ENCODE peak calls at places on chromosomes 6 and 20, in four cellular contexts. One of them, this sample, is unnamed.
A peak's percentile ranks its signal among the peaks of the same experiment; 100 is the strongest.

GRCh38 chr20:3420211-3420707 is 12.8 kb upstream of the DNAAF9 start:
- DNase-seq in heart left ventricle: no peak
- DNase-seq in neural progenitor cell: no peak
- DNase-seq in tibial artery: peak; percentile 75
- DNase-seq in this sample: peak; percentile 37

GRCh38 chr20:25072226-25072811 is 9.6 kb downstream of the VSX1 start:
- DNase-seq in heart left ventricle: no peak
- DNase-seq in neural progenitor cell: no peak
- DNase-seq in tibial artery: no peak
- DNase-seq in this sample: no peak

GRCh38 chr6:130240232-130240631 is 17.5 kb upstream of the SAMD3 start:
- DNase-seq in heart left ventricle: no peak
- DNase-seq in neural progenitor cell: no peak
- DNase-seq in tibial artery: no peak
- DNase-seq in this sample: no peak

GRCh38 chr6:95578106-95578410 is 723 bp downstream of the MANEA start:
- DNase-seq in heart left ventricle: no peak
- DNase-seq in neural progenitor cell: no peak
- DNase-seq in tibial artery: no peak
- DNase-seq in this sample: no peak

GRCh38 chr6:169812257-169812644 is 60.8 kb downstream of the ERMARD start:
- DNase-seq in heart left ventricle: no peak
- DNase-seq in neural progenitor cell: no peak
- DNase-seq in tibial artery: no peak
- DNase-seq in this sample: no peak

GRCh38 chr20:43658723-43659419 is 8.0 kb upstream of the MYBL2 start:
- DNase-seq in heart left ventricle: no peak
- DNase-seq in neural progenitor cell: no peak
- DNase-seq in tibial artery: no peak
- DNase-seq in this sample: no peak

GRCh38 chr6:170155464-170156196 is 135.2 kb downstream of the DLL1 start:
- DNase-seq in heart left ventricle: no peak
- DNase-seq in neural progenitor cell: no peak
- DNase-seq in tibial artery: no peak
- DNase-seq in this sample: no peak

GRCh38 chr20:37890643-37891042 is 12.3 kb upstream of the VSTM2L start:
- DNase-seq in heart left ventricle: no peak
- DNase-seq in neural progenitor cell: no peak
- DNase-seq in tibial artery: no peak
- DNase-seq in this sample: no peak

GRCh38 chr6:11386323-11386722 is 151.2 kb upstream of the TMEM170B start:
- DNase-seq in heart left ventricle: no peak
- DNase-seq in neural progenitor cell: no peak
- DNase-seq in tibial artery: no peak
- DNase-seq in this sample: no peak

GRCh38 chr6:95127266-95127665 is 450.1 kb upstream of the MANEA start:
- DNase-seq in heart left ventricle: no peak
- DNase-seq in neural progenitor cell: no peak
- DNase-seq in tibial artery: no peak
- DNase-seq in this sample: no peak

GRCh38 chr6:139016337-139017213 is 12.0 kb upstream of the ABRACL start:
- DNase-seq in heart left ventricle: no peak
- DNase-seq in neural progenitor cell: peak; percentile 21
- DNase-seq in tibial artery: no peak
- DNase-seq in this sample: no peak

GRCh38 chr6:73262701-73263569 is at the start of gene KHDC1:
- DNase-seq in heart left ventricle: peak; percentile 76
- DNase-seq in neural progenitor cell: peak; percentile 73
- DNase-seq in tibial artery: peak; percentile 66
- DNase-seq in this sample: peak; percentile 65

GRCh38 chr6:108408453-108408852 is 113.6 kb downstream of the AFG1L start:
- DNase-seq in heart left ventricle: no peak
- DNase-seq in neural progenitor cell: no peak
- DNase-seq in tibial artery: no peak
- DNase-seq in this sample: no peak

GRCh38 chr20:35363190-35363589 is 48.6 kb downstream of the UQCC1 start:
- DNase-seq in heart left ventricle: no peak
- DNase-seq in neural progenitor cell: no peak
- DNase-seq in tibial artery: no peak
- DNase-seq in this sample: no peak

GRCh38 chr20:266213-266603 is 8.7 kb downstream of the DEFB132 start:
- DNase-seq in heart left ventricle: no peak
- DNase-seq in neural progenitor cell: no peak
- DNase-seq in tibial artery: no peak
- DNase-seq in this sample: no peak

GRCh38 chr6:147738516-147739187 is 230.2 kb downstream of the SAMD5 start:
- DNase-seq in heart left ventricle: no peak
- DNase-seq in neural progenitor cell: no peak
- DNase-seq in tibial artery: no peak
- DNase-seq in this sample: no peak

GRCh38 chr6:47153066-47153755 is 111.1 kb upstream of the ADGRF1 start:
- DNase-seq in heart left ventricle: no peak
- DNase-seq in neural progenitor cell: no peak
- DNase-seq in tibial artery: no peak
- DNase-seq in this sample: no peak

GRCh38 chr6:56923565-56923964 is 31.3 kb upstream of the BEND6 start:
- DNase-seq in heart left ventricle: no peak
- DNase-seq in neural progenitor cell: no peak
- DNase-seq in tibial artery: no peak
- DNase-seq in this sample: no peak

GRCh38 chr6:141107562-141108160 is 1025.1 kb upstream of the GJE1 start:
- DNase-seq in heart left ventricle: no peak
- DNase-seq in neural progenitor cell: no peak
- DNase-seq in tibial artery: no peak
- DNase-seq in this sample: no peak

GRCh38 chr6:4723383-4723782 is 52.8 kb upstream of the CDYL start:
- DNase-seq in heart left ventricle: no peak
- DNase-seq in neural progenitor cell: no peak
- DNase-seq in tibial artery: no peak
- DNase-seq in this sample: no peak

GRCh38 chr6:38933426-38933825 is 115.2 kb upstream of the GLP1R start:
- DNase-seq in heart left ventricle: no peak
- DNase-seq in neural progenitor cell: no peak
- DNase-seq in tibial artery: no peak
- DNase-seq in this sample: no peak

GRCh38 chr6:133740784-133741183 is 148.1 kb upstream of the TCF21 start:
- DNase-seq in heart left ventricle: no peak
- DNase-seq in neural progenitor cell: no peak
- DNase-seq in tibial artery: no peak
- DNase-seq in this sample: no peak

GRCh38 chr6:150286919-150287318 is 81.9 kb upstream of the IYD start:
- DNase-seq in heart left ventricle: no peak
- DNase-seq in neural progenitor cell: no peak
- DNase-seq in tibial artery: no peak
- DNase-seq in this sample: no peak

GRCh38 chr6:72631480-72631879 is 9.6 kb downstream of the KCNQ5 start:
- DNase-seq in heart left ventricle: no peak
- DNase-seq in neural progenitor cell: no peak
- DNase-seq in tibial artery: no peak
- DNase-seq in this sample: no peak

GRCh38 chr6:109962271-109962670 is 15.8 kb upstream of the GPR6 start:
- DNase-seq in heart left ventricle: no peak
- DNase-seq in neural progenitor cell: no peak
- DNase-seq in tibial artery: no peak
- DNase-seq in this sample: no peak

GRCh38 chr6:108781419-108782110 is 66.7 kb upstream of the ARMC2 start:
- DNase-seq in heart left ventricle: no peak
- DNase-seq in neural progenitor cell: peak; percentile 40
- DNase-seq in tibial artery: no peak
- DNase-seq in this sample: no peak

GRCh38 chr20:33839591-33839990 is 28.4 kb downstream of the CHMP4B start:
- DNase-seq in heart left ventricle: peak; percentile 70
- DNase-seq in neural progenitor cell: no peak
- DNase-seq in tibial artery: no peak
- DNase-seq in this sample: peak; percentile 30

GRCh38 chr6:165692106-165692653 is 29.1 kb upstream of the PDE10A start:
- DNase-seq in heart left ventricle: no peak
- DNase-seq in neural progenitor cell: no peak
- DNase-seq in tibial artery: peak; percentile 77
- DNase-seq in this sample: no peak

GRCh38 chr6:41306187-41306854 is 19.8 kb upstream of the TREM1 start:
- DNase-seq in heart left ventricle: no peak
- DNase-seq in neural progenitor cell: peak; percentile 74
- DNase-seq in tibial artery: no peak
- DNase-seq in this sample: no peak

GRCh38 chr20:38049800-38050199 is 16.3 kb downstream of the RPRD1B start:
- DNase-seq in heart left ventricle: no peak
- DNase-seq in neural progenitor cell: no peak
- DNase-seq in tibial artery: no peak
- DNase-seq in this sample: no peak

GRCh38 chr6:38997128-38997761 is 51.3 kb upstream of the GLP1R start:
- DNase-seq in heart left ventricle: peak; percentile 60
- DNase-seq in neural progenitor cell: peak; percentile 75
- DNase-seq in tibial artery: no peak
- DNase-seq in this sample: no peak

GRCh38 chr6:89555751-89556150 is 82.8 kb downstream of the LYRM2 start:
- DNase-seq in heart left ventricle: no peak
- DNase-seq in neural progenitor cell: no peak
- DNase-seq in tibial artery: no peak
- DNase-seq in this sample: no peak

GRCh38 chr20:32779500-32780215 is 17.5 kb downstream of the DNMT3B start:
- DNase-seq in heart left ventricle: no peak
- DNase-seq in neural progenitor cell: peak; percentile 92
- DNase-seq in tibial artery: no peak
- DNase-seq in this sample: no peak
- TF ChIP-seq CTCF in heart left ventricle: no peak
- TF ChIP-seq CTCF in neural progenitor cell: peak; percentile 33
- TF ChIP-seq CTCF in tibial artery: no peak
- TF ChIP-seq CTCF in this sample: no peak

GRCh38 chr6:34315256-34315655 is 66.5 kb upstream of the SMIM29 start:
- DNase-seq in heart left ventricle: no peak
- DNase-seq in neural progenitor cell: no peak
- DNase-seq in tibial artery: no peak
- DNase-seq in this sample: no peak
- H3K4me1 ChIP-seq in heart left ventricle: peaks cover 24% of the 10 kb centered on the region
- H3K4me1 ChIP-seq in neural progenitor cell: peaks cover 18% of the 10 kb centered on the region
- H3K4me1 ChIP-seq in tibial artery: peaks cover 19% of the 10 kb centered on the region
- H3K4me1 ChIP-seq in this sample: peaks cover 47% of the 10 kb centered on the region

DNA sequence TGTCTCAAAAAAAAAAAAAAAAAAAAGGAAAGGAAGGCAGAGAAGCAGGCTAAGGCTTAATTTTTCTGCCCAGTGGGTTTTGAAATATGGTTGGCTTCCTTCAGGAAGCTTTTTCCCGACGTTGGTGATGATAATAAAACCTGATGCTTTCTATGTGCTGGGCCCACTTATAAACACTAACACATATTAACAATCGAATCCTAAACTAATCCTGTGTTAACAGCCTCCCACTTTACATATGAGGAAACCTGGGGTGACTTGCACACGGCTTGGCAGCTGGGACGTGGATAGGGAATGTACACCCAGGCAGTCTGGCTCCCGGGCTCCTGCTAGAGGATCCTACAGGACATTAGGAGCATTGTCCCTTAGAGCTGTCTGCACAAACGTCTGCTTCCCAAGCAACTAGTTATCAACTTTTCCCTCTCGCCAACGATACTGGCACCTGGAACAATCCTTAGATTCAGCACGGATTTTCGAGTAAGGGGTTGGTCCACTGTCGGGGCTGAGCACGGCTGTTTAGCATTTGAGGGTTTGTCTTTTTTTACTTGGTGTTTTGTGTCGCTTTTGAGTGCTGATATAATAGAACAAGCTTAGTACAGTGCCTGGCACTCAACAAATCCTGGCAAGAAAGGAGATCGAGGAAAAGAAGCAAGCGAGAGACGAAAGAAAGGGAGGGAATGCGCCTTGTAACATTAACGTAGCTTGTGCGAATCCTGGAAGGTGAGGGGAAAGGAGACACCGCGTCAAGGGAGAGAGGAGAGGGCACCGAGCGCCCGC is 622 bp upstream of the KIZ start:
- DNase-seq in heart left ventricle: no peak
- DNase-seq in neural progenitor cell: peak; percentile 72
- DNase-seq in tibial artery: no peak
- DNase-seq in this sample: peak; percentile 43
- TF ChIP-seq CTCF in heart left ventricle: no peak
- TF ChIP-seq CTCF in neural progenitor cell: peak; percentile 12
- TF ChIP-seq CTCF in tibial artery: no peak
- TF ChIP-seq CTCF in this sample: peak; percentile 16

GRCh38 chr20:61752576-61752975 is 313.1 kb downstream of the TAF4 start:
- DNase-seq in heart left ventricle: no peak
- DNase-seq in neural progenitor cell: no peak
- DNase-seq in tibial artery: no peak
- DNase-seq in this sample: no peak

GRCh38 chr20:61753987-61754956 is 311.4 kb downstream of the TAF4 start:
- DNase-seq in heart left ventricle: no peak
- DNase-seq in neural progenitor cell: no peak
- DNase-seq in tibial artery: no peak
- DNase-seq in this sample: peak; percentile 18

GRCh38 chr20:61754976-61755778 is 310.5 kb downstream of the TAF4 start:
- DNase-seq in heart left ventricle: no peak
- DNase-seq in neural progenitor cell: no peak
- DNase-seq in tibial artery: no peak
- DNase-seq in this sample: no peak

GRCh38 chr20:61755971-61756421 is 309.7 kb downstream of the TAF4 start:
- DNase-seq in heart left ventricle: no peak
- DNase-seq in neural progenitor cell: no peak
- DNase-seq in tibial artery: no peak
- DNase-seq in this sample: no peak

GRCh38 chr20:61753196-61753942 is 312.3 kb downstream of the TAF4 start:
- DNase-seq in heart left ventricle: no peak
- DNase-seq in neural progenitor cell: no peak
- DNase-seq in tibial artery: no peak
- DNase-seq in this sample: peak; percentile 22
- H3K4me1 ChIP-seq in heart left ventricle: no peaks in the 10 kb centered on the region
- H3K4me1 ChIP-seq in neural progenitor cell: peaks cover 4% of the 10 kb centered on the region
- H3K4me1 ChIP-seq in tibial artery: no peaks in the 10 kb centered on the region
- H3K4me1 ChIP-seq in this sample: no peaks in the 10 kb centered on the region

This sample was measured in psoas muscle.